ENCODE peak calls at places on chromosomes 16 and 17, in ten cellular contexts. S is CD8-positive, alpha-beta T cell; G is IMR-90; O is heart left ventricle; F is GM23338; X is SK-N-SH; W is left ventricle myocardium inferior; Z is brain microvascular endothelial cell; V is neural progenitor cell; H is keratinocyte. M is an unnamed sample.

GRCh38 chr17:340074-340473 is 12.5 kb downstream of the RPH3AL start:
- DNase-seq in W (no peak), G (no peak), H (no peak), V (no peak), Z (no peak), X (peak; percentile 29), S (no peak), O (no peak), F (no peak), M (no peak)

GRCh38 chr16:69448470-69449193 is 24.2 kb downstream of the CYB5B start:
- DNase-seq in O (no peak), W (no peak), H (no peak), S (no peak), Z (no peak), X (peak; percentile 8), G (peak; percentile 67), V (no peak), F (no peak), M (no peak)

GRCh38 chr17:76350463-76350862 is 3.3 kb downstream of the PRPSAP1 start:
- DNase-seq in H (no peak), V (no peak), F (no peak), O (no peak), G (no peak), W (no peak), Z (no peak), S (no peak), X (no peak), M (no peak)

GRCh38 chr17:49469831-49470568 is 25.1 kb upstream of the NGFR start:
- DNase-seq in S (no peak), G (no peak), X (peak; percentile 51), W (peak; percentile 24), V (peak; percentile 85), H (no peak), O (peak; percentile 44), Z (no peak), F (peak; percentile 88), M (no peak)

GRCh38 chr16:21150375-21151001 is at the start of gene DNAH3:
- DNase-seq in V (no peak), S (no peak), O (peak; percentile 36), F (no peak), W (no peak), H (peak; percentile 50), G (no peak), Z (no peak), X (peak; percentile 41), M (no peak)

GRCh38 chr17:75979705-75980187 is 706 bp downstream of the TEN1 start:
- DNase-seq in S (no peak), V (no peak), Z (peak; percentile 66), F (no peak), G (peak; percentile 79), O (no peak), H (no peak), X (no peak), W (no peak), M (no peak)

GRCh38 chr17:53193044-53193443 is 629.7 kb upstream of the KIF2B start:
- DNase-seq in X (no peak), H (no peak), V (no peak), S (no peak), F (no peak), O (no peak), W (no peak), G (no peak), Z (no peak), M (no peak)

GRCh38 chr17:45987706-45988105 is 11.3 kb upstream of the STH start:
- DNase-seq in X (no peak), G (no peak), V (no peak), O (peak; percentile 19), W (no peak), Z (no peak), S (no peak), H (no peak), F (no peak), M (no peak)

GRCh38 chr16:75267631-75268264 is 16.3 kb upstream of the BCAR1 start:
- DNase-seq in W (peak; percentile 82), X (peak; percentile 38), H (no peak), S (no peak), F (no peak), Z (no peak), V (no peak), O (peak; percentile 91), G (peak; percentile 53), M (no peak)

GRCh38 chr16:59545666-59546065 is 811.5 kb upstream of the GOT2 start:
- DNase-seq in H (no peak), X (no peak), Z (no peak), V (no peak), W (no peak), S (no peak), O (no peak), G (no peak), F (no peak), M (no peak)

GRCh38 chr17:29659155-29659554 is 36.4 kb upstream of the CORO6 start:
- DNase-seq in V (no peak), O (no peak), S (no peak), G (no peak), H (no peak), F (no peak), W (no peak), X (no peak), Z (no peak), M (no peak)

GRCh38 chr17:79632432-79632735 is 21.5 kb upstream of the RBFOX3 start:
- DNase-seq in Z (no peak), O (no peak), W (peak; percentile 3), X (no peak), F (no peak), S (no peak), H (no peak), G (no peak), V (no peak), M (peak; percentile 4)

GRCh38 chr17:38428643-38429371 is 543 bp downstream of the ARHGAP23 start:
- DNase-seq in Z (no peak), G (peak; percentile 46), H (no peak), S (no peak), X (peak; percentile 66), O (peak; percentile 79), F (peak; percentile 72), V (peak; percentile 58), W (peak; percentile 68), M (no peak)

GRCh38 chr17:39450051-39450450 is 1.0 kb downstream of the MED1 start:
- DNase-seq in G (no peak), V (no peak), H (no peak), W (no peak), X (no peak), O (no peak), S (no peak), Z (no peak), F (no peak), M (no peak)

GRCh38 chr16:75754126-75754525 is 27.8 kb upstream of the CPHXL start:
- DNase-seq in W (no peak), O (no peak), X (no peak), F (no peak), Z (no peak), S (no peak), G (peak; percentile 45), H (no peak), V (no peak), M (no peak)

GRCh38 chr17:74453665-74454196 is 12.7 kb upstream of the CD300A start:
- DNase-seq in V (peak; percentile 97), Z (no peak), O (no peak), S (no peak), H (no peak), W (no peak), G (no peak), X (peak; percentile 99), F (no peak), M (no peak)

GRCh38 chr16:46638947-46639925 is 18.1 kb upstream of the SHCBP1 start:
- DNase-seq in S (no peak), V (no peak), H (no peak), G (peak; percentile 73), X (no peak), O (no peak), W (no peak), Z (peak; percentile 42), F (no peak), M (no peak)

GRCh38 chr17:58317421-58318064 is 11.1 kb downstream of the TSPOAP1 start:
- DNase-seq in O (peak; percentile 30), Z (peak; percentile 39), X (peak; percentile 81), G (peak; percentile 75), W (no peak), F (peak; percentile 77), V (peak; percentile 70), S (peak; percentile 75), H (peak; percentile 84), M (peak; percentile 67)

GRCh38 chr17:7004398-7005253 is 7.8 kb upstream of the RNASEK start:
- DNase-seq in W (no peak), H (no peak), V (peak; percentile 78), O (no peak), G (peak; percentile 54), Z (peak; percentile 43), F (peak; percentile 87), X (peak; percentile 70), S (peak; percentile 47), M (no peak)

GRCh38 chr16:57694191-57694555 is 433 bp upstream of the DRC7 start:
- DNase-seq in S (no peak), Z (no peak), H (no peak), G (no peak), W (no peak), F (no peak), X (no peak), V (no peak), O (no peak), M (no peak)
- H3K27ac ChIP-seq in S (no peak overlapping the region), Z (no peak overlapping the region), H (no peak overlapping the region), G (no peak overlapping the region), W (no peak overlapping the region), F (no peak overlapping the region), X (no peak overlapping the region), V (no peak overlapping the region), O (no peak overlapping the region), M (no peak overlapping the region)

DNA sequence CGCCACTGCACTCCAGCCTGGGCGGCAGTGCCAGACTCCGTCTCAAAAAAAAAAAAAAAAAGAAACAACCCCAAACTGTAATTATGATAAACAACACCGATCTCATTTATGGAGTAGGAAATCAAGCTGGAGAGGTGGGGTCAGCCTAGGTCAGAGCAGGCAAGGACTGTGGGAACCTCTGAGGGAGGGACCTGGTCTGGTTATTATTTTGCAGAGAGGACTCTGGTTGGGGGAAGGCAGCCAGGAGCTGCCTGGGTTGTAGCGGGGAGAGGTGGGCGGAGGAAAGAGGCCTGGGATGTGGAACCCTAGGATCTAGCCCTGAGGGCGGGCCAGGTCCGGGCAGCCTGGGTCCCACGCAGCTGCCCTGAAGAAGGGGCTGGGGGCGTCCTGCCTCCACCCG is 10.9 kb upstream of the HS3ST6 start:
- DNase-seq in X (peak; percentile 87), F (peak; percentile 55), G (no peak), O (peak; percentile 55), H (no peak), W (no peak), V (no peak), S (no peak), Z (no peak), M (peak; percentile 54)
- TF ChIP-seq CTCF in X (no peak), F (no peak), G (no peak), O (no peak), H (no peak), W (no peak), V (no peak), S (no peak), Z (no peak), M (no peak)

GRCh38 chr17:65055708-65056638 is 567 bp downstream of the GNA13 start:
- DNase-seq in G (peak; percentile 22), S (peak; percentile 66), Z (peak; percentile 59), O (peak; percentile 66), V (peak; percentile 43), F (peak; percentile 62), H (no peak), W (peak; percentile 63), X (peak; percentile 83), M (peak; percentile 52)
- H3K4me3 ChIP-seq in G (peak overlapping the region; percentile 91), S (peak overlapping the region; percentile 87), Z (peak overlapping the region; percentile 95), O (peak overlapping the region; percentile 76), V (peak overlapping the region; percentile 99), F (peak overlapping the region; percentile 93), H (peak overlapping the region; percentile 95), W (peak overlapping the region; percentile 79), X (peak overlapping the region; percentile 77), M (peak overlapping the region; percentile 74)

GRCh38 chr16:63702981-63703590 is 1418.8 kb downstream of the CDH11 start:
- DNase-seq in S (no peak), G (no peak), H (no peak), Z (no peak), V (peak; percentile 14), X (no peak), O (no peak), F (peak; percentile 41), W (no peak), M (peak; percentile 23)
- H3K27ac ChIP-seq in S (no peak overlapping the region), G (no peak overlapping the region), H (no peak overlapping the region), Z (no peak overlapping the region), V (no peak overlapping the region), X (no peak overlapping the region), O (no peak overlapping the region), F (no peak overlapping the region), W (no peak overlapping the region), M (no peak overlapping the region)